ENCODE peak calls at places on chromosome 4, in six cellular contexts. J, M, N, P, K and H are unnamed samples. For H3K4me1, the result is how much of the 10 kb centered on the place peaks cover.

GRCh38 chr4:156959298-156959702 is 12.3 kb downstream of the PDGFC start:
- DNase-seq in M (no peak), N (no peak), J (no peak), K (no peak), P (peak), H (no peak)

GRCh38 chr4:24840362-24840761 is 45.0 kb downstream of the SOD3 start:
- DNase-seq in P (no peak), M (no peak), J (no peak), N (no peak), K (no peak), H (no peak)

GRCh38 chr4:144421056-144421455 is 224.9 kb upstream of the HHIP start:
- DNase-seq in N (no peak), K (no peak), M (no peak), P (no peak), J (no peak), H (no peak)

GRCh38 chr4:71862315-71862714 is 78.4 kb upstream of the GC start:
- DNase-seq in J (no peak), K (no peak), M (no peak), N (no peak), P (no peak), H (no peak)

GRCh38 chr4:186605261-186605865 is 50.0 kb upstream of the MTNR1A start:
- DNase-seq in K (no peak), M (no peak), N (no peak), P (no peak), J (no peak), H (no peak)

GRCh38 chr4:169359961-169360360 is 89.2 kb upstream of the SH3RF1 start:
- DNase-seq in J (no peak), K (no peak), P (no peak), M (no peak), N (no peak), H (no peak)

GRCh38 chr4:163592207-163592606 is 97.7 kb downstream of the TMA16 start:
- DNase-seq in N (no peak), J (no peak), K (no peak), M (no peak), P (no peak), H (no peak)

GRCh38 chr4:72567821-72568620 is 1.0 kb downstream of the ADAMTS3 start:
- DNase-seq in P (peak), N (peak), J (peak), K (peak), M (peak), H (peak)

GRCh38 chr4:185304944-185305690 is 90.6 kb downstream of the LRP2BP start:
- DNase-seq in J (peak), N (peak), P (peak), M (no peak), K (peak), H (no peak)

GRCh38 chr4:89357346-89357745 is 49.7 kb upstream of the GPRIN3 start:
- DNase-seq in M (no peak), N (no peak), J (no peak), K (no peak), P (no peak), H (no peak)

GRCh38 chr4:76197971-76198410 is 15.6 kb downstream of the SCARB2 start:
- DNase-seq in P (peak), J (peak), K (peak), M (peak), N (peak), H (peak)

GRCh38 chr4:7206385-7206784 is 14.0 kb downstream of the SORCS2 start:
- DNase-seq in N (no peak), J (peak), M (no peak), K (no peak), P (peak), H (no peak)

GRCh38 chr4:168732714-168733113 is 235.9 kb downstream of the PALLD start:
- DNase-seq in M (no peak), J (no peak), P (no peak), K (no peak), N (no peak), H (no peak)

GRCh38 chr4:132071815-132072214 is 1077.3 kb upstream of the PCDH10 start:
- DNase-seq in N (no peak), K (no peak), J (no peak), P (peak), M (no peak), H (no peak)

GRCh38 chr4:119394826-119395225 is 72.9 kb upstream of the FABP2 start:
- DNase-seq in J (no peak), M (no peak), N (peak), K (no peak), P (no peak), H (no peak)

GRCh38 chr4:7307391-7308099 is 115.2 kb downstream of the SORCS2 start:
- DNase-seq in P (no peak), J (no peak), K (no peak), M (no peak), N (no peak), H (no peak)

GRCh38 chr4:22848332-22848731 is 155.6 kb downstream of the GBA3 start:
- DNase-seq in N (no peak), K (no peak), P (no peak), J (no peak), M (no peak), H (peak)

GRCh38 chr4:10184051-10184450 is 67.5 kb upstream of the WDR1 start:
- DNase-seq in N (no peak), J (no peak), K (no peak), M (no peak), P (peak), H (no peak)

GRCh38 chr4:98994474-98995182 is 893 bp upstream of the METAP1 start:
- DNase-seq in J (no peak), P (peak), M (no peak), K (no peak), N (no peak), H (no peak)

GRCh38 chr4:170202721-170203120 is 113.0 kb upstream of the AADAT start:
- DNase-seq in P (no peak), K (no peak), J (no peak), N (no peak), M (no peak), H (no peak)

GRCh38 chr4:38015886-38016515 is 55.8 kb downstream of the PTTG2 start:
- DNase-seq in P (no peak), J (no peak), N (no peak), K (no peak), M (no peak), H (no peak)

DNA sequence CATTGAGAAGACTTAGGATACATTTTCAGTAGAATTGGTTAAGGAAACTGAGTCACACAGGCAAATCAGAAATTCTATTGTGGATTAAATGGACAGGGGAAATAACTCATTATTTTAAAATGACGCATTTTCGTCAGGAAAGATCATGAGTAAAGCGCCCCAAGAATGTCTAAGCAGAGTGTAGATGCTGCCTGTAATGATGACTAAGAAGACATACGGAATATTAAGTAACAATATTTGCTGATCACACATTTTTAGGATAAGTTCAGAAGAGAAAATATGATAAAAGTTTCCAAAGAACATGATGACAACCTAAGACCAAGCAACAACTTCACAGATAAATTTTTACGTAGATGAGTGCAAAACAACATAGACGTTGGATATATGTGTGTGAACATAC is 596.3 kb upstream of the TENM3 start:
- DNase-seq in J (no peak), K (no peak), P (peak), N (no peak), M (no peak), H (no peak)
- H3K4me3 ChIP-seq in J (no peak), K (no peak), P (no peak), N (no peak), M (no peak), H (no peak)

GRCh38 chr4:81039351-81040174 is 9.1 kb downstream of the BMP3 start:
- DNase-seq in N (no peak), P (peak), M (no peak), J (peak), K (no peak), H (no peak)
- H3K4me1 ChIP-seq in N (under half), P (under half), M (under half), J (under half), K (under half), H (under half)

DNA sequence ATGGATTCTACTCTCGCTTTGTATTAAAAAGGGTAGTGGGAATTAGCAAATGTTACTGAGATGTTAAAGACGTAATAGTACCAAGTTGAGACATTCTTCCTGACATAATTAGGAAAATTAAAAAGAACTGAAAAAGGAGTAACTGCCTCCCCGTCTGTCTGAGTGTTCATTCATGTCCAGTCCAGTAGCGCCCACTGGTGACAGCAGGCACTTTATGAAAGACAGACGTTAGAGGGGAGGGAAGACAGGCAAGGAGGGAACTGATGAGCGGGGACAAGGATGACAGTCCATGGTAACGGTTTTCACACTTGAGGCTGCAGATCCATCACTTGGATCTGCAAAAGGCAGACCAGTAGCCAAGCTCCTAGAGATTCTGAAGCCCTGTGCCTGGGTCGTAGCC is 326.7 kb downstream of the STK32B start:
- DNase-seq in N (no peak), K (no peak), P (no peak), J (no peak), M (peak), H (no peak)
- TF ChIP-seq CTCF in N (peak), K (peak), P (peak), J (no peak), M (peak), H (no peak)

DNA sequence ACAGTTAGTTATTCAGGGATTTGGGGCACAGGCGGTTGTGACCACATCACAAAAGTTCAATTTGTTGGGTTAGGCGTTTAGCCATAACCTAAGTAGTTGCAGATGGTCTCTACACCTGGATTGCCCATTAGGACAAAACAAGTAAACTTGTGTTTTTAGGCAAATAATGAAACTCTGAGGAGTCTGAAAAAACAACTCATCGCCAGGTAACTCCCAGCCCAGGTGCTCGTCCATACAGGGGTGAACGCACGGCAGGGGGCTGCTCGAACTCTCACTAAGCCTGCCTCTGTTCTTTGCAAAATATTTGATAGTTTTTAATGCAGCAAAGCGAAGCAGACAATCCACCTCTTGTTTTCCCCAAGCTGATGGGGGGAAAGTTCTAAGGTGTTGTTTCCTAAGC is 571 bp upstream of the RHOH start:
- DNase-seq in M (no peak), N (no peak), P (no peak), J (no peak), K (peak), H (no peak)
- H3K4me3 ChIP-seq in M (no peak), N (no peak), P (no peak), J (no peak), K (peak), H (no peak)

GRCh38 chr4:143083811-143084472 is 100.8 kb upstream of the USP38 start:
- DNase-seq in J (no peak), M (no peak), P (peak), K (no peak), N (no peak), H (no peak)
- H3K4me1 ChIP-seq in J (under half), M (under half), P (under half), K (under half), N (under half), H (under half)